ENCODE peak calls at places on chromosomes 11 and 22, in four cellular contexts. O, L, N and G are unnamed samples.

GRCh38 chr11:3949132-3949531 is 93.7 kb downstream of the STIM1 start:
- DNase-seq in N (peak), L (no peak), O (no peak), G (peak)

GRCh38 chr11:103488021-103488420 is 378.8 kb downstream of the DYNC2H1 start:
- DNase-seq in N (no peak), L (no peak), O (no peak), G (no peak)

GRCh38 chr11:17735823-17736772 is 1.5 kb downstream of the KCNC1 start:
- DNase-seq in O (no peak), L (no peak), N (peak), G (no peak)

GRCh38 chr11:20154381-20154780 is 5.9 kb downstream of the DBX1 start:
- DNase-seq in L (no peak), O (no peak), N (no peak), G (no peak)

GRCh38 chr11:74849525-74850391 is 99.1 kb downstream of the XRRA1 start:
- DNase-seq in O (no peak), L (peak), N (no peak), G (no peak)

GRCh38 chr11:46391578-46392420 is at the start of gene CHRM4:
- DNase-seq in O (no peak), L (peak), N (no peak), G (no peak)

GRCh38 chr11:13834463-13834862 is 128.1 kb upstream of the SPON1 start:
- DNase-seq in L (no peak), N (no peak), O (no peak), G (no peak)

GRCh38 chr22:41226728-41227655 is 13.7 kb downstream of the CHADL start:
- DNase-seq in O (no peak), L (no peak), N (no peak), G (no peak)

GRCh38 chr11:99973993-99974392 is 713.1 kb upstream of the ARHGAP42 start:
- DNase-seq in N (no peak), L (no peak), O (no peak), G (no peak)

GRCh38 chr11:35484435-35484834 is 41.0 kb downstream of the PAMR1 start:
- DNase-seq in N (no peak), O (no peak), L (peak), G (no peak)

GRCh38 chr11:20131744-20132666 is 28.3 kb downstream of the DBX1 start:
- DNase-seq in L (peak), O (peak), N (no peak), G (peak)

GRCh38 chr11:78560826-78561484 is 13.7 kb downstream of the NARS2 start:
- DNase-seq in L (peak), O (no peak), N (no peak), G (no peak)

GRCh38 chr11:103395612-103396011 is 286.4 kb downstream of the DYNC2H1 start:
- DNase-seq in N (no peak), L (peak), O (no peak), G (no peak)

GRCh38 chr11:130478881-130479280 is 30.4 kb downstream of the ADAMTS15 start:
- DNase-seq in N (no peak), L (peak), O (no peak), G (no peak)

GRCh38 chr22:37896181-37896592 is 9.9 kb upstream of the MICALL1 start:
- DNase-seq in N (peak), O (no peak), L (peak), G (no peak)

GRCh38 chr11:12410006-12410728 is 32.8 kb downstream of the PARVA start:
- DNase-seq in L (peak), O (peak), N (no peak), G (no peak)

DNA sequence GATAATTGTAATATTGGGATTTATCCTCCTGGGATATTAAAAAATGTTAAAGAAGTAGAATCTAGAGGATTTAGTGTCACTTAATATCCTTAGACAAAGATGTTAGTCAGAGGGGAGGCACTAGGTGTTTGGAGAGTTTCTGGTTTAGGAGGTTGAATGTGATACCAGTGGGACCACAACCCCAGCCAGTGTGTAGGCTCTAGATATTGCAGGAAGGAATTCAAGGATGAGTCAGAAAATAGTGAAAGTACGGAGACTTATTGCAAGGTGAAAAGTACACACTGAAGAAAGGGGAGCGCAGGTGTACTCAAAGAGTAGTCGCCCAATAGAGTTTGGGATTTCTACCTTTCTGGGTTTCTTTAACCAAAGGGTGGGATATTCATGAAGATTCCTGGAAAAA is 5.7 kb upstream of the TMEM41B start:
- DNase-seq in O (no peak), L (no peak), N (no peak), G (no peak)
- H3K27ac ChIP-seq in O (no peak), L (peak), N (no peak), G (no peak)

GRCh38 chr11:133081730-133082452 is 450.4 kb downstream of the OPCML start:
- DNase-seq in N (no peak), O (no peak), L (no peak), G (no peak)
- H3K4me3 ChIP-seq in N (no peak), O (no peak), L (no peak), G (no peak)

GRCh38 chr11:72834905-72835304 is 20.7 kb downstream of the ATG16L2 start:
- DNase-seq in O (no peak), N (no peak), L (no peak), G (no peak)

GRCh38 chr11:72832301-72833082 is 18.3 kb downstream of the ATG16L2 start:
- DNase-seq in L (no peak), O (no peak), N (no peak), G (no peak)

GRCh38 chr11:72833083-72833733 is 19.0 kb downstream of the ATG16L2 start:
- DNase-seq in N (no peak), O (no peak), L (no peak), G (no peak)

GRCh38 chr11:72836111-72836510 is 21.9 kb downstream of the ATG16L2 start:
- DNase-seq in N (no peak), O (no peak), L (no peak), G (no peak)

DNA sequence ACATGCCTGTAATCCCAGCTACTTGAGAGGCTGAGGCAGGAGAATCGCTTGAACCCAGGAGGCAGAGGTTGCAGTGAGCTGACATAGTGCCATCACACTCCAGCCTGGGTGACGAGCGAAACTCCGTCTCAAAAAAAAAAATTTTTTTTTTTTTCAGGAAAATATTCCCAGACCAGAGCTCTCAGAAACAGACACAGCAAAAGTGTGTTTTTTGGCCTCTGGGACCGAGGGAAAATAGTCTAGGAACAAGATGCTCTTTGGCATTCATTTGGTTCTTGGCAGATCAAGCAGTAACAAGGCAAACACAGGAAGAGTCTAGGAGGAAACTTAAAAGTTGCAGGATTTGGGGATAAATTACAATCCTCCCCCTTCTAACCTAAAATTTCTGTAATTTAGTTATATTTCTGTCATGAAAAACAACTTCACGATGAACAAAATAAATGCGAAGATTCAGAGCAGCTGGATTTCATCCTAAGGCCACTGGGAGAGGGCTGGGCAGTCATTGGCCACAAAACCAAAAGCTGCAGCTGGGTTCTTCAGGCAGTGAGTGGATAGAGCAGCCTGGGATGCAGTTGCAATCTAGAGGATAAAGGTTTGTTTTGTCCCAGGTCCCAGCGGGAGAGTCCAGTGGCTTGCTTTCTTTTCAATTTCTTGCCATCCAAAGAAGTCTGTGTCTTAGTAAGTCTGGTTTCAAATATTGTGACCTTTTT is 19.7 kb downstream of the ATG16L2 start:
- DNase-seq in N (no peak), L (peak), O (no peak), G (no peak)
- H3K27ac ChIP-seq in N (no peak), L (no peak), O (peak), G (no peak)

GRCh38 chr22:26888887-26889286 is 231.5 kb downstream of the MIAT start:
- DNase-seq in O (no peak), L (no peak), N (no peak), G (no peak)

GRCh38 chr22:26889794-26890193 is 232.4 kb downstream of the MIAT start:
- DNase-seq in L (no peak), O (no peak), N (no peak), G (no peak)

GRCh38 chr22:26885441-26886261 is 228.3 kb downstream of the MIAT start:
- DNase-seq in L (no peak), N (no peak), O (no peak), G (no peak)

GRCh38 chr22:26887916-26888315 is 230.5 kb downstream of the MIAT start:
- DNase-seq in N (no peak), L (no peak), O (no peak), G (no peak)

DNA sequence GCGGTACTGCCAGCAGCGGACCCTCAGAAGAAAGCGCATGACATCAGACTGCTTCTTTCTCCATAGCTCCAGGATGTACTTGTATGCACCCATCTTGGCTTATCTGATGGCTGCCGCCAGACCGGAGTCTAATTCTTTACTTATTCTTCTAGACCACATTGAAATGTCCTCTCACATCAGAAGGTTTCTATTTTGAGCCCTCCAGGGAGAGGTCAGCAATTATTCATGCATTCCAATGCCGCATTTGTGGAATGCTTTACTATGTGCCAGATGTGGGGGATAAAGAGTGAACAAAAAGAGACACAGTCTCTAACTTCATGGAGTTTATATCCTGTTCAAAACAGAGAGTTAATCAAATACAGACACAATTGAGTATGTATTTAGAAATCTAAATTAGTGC is 230.1 kb downstream of the MIAT start:
- DNase-seq in N (no peak), O (no peak), L (peak), G (no peak)
- H3K4me3 ChIP-seq in N (no peak), O (no peak), L (no peak), G (no peak)

GRCh38 chr11:40027737-40028136 is 1431.7 kb downstream of the LRRC4C start:
- DNase-seq in L (no peak), O (no peak), N (no peak), G (no peak)

GRCh38 chr11:40037005-40037404 is 1422.4 kb downstream of the LRRC4C start:
- DNase-seq in O (no peak), N (no peak), L (peak), G (no peak)

GRCh38 chr11:40029406-40029805 is 1430.0 kb downstream of the LRRC4C start:
- DNase-seq in N (no peak), L (no peak), O (no peak), G (no peak)

GRCh38 chr11:40030867-40031266 is 1428.6 kb downstream of the LRRC4C start:
- DNase-seq in O (no peak), N (no peak), L (no peak), G (no peak)

GRCh38 chr11:40032331-40032730 is 1427.1 kb downstream of the LRRC4C start:
- DNase-seq in O (no peak), L (no peak), N (no peak), G (no peak)
- H3K27ac ChIP-seq in O (no peak), L (no peak), N (no peak), G (no peak)

DNA sequence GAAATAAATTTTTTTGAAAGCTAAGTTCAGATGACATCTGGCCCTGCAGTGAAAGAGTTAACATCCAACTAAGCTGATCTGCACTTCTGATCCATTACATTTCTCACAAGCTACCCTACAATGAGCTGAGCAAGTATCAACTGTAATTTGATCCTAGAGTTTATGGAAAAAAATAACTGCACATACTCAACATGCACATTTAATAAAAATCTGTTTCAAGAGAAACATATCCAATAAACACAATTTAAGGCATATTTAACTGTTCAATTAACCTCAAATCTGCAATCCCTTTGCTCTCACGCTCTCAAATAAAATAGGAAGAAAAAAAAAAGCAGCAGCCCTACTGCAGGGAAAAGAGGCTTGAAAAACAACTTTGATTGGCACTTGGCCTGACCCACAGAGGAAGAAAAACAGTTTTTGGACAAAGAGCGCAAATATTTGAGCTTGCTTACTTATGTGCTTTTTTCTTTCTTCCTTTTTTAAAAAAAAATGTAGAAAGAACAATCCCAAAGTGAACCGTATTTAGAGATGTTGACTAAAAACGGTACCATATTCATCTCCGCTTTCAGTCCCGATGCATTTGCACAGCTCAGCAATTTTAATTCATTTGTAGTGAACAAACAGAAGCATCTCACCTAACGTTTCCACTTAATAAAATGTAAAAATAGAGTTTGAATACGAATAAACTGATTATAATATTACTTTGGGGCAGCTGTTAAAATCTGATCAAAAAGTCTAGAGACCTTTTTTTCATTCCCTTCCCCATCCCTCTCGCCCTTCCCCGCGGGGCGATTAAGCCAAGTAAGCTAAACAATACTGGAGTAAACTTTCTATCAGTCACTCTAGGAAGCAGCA is 1.6 kb downstream of the SESN3 start:
- DNase-seq in O (no peak), L (peak), N (no peak), G (no peak)
- H3K4me3 ChIP-seq in O (peak), L (peak), N (peak), G (peak)

GRCh38 chr11:68479390-68479789 is 18.8 kb downstream of the PPP6R3 start:
- DNase-seq in N (no peak), O (no peak), L (no peak), G (no peak)

GRCh38 chr11:68481579-68482240 is 21.2 kb downstream of the PPP6R3 start:
- DNase-seq in N (no peak), O (no peak), L (no peak), G (no peak)

GRCh38 chr11:68480193-68480592 is 19.6 kb downstream of the PPP6R3 start:
- DNase-seq in L (no peak), N (no peak), O (no peak), G (no peak)

DNA sequence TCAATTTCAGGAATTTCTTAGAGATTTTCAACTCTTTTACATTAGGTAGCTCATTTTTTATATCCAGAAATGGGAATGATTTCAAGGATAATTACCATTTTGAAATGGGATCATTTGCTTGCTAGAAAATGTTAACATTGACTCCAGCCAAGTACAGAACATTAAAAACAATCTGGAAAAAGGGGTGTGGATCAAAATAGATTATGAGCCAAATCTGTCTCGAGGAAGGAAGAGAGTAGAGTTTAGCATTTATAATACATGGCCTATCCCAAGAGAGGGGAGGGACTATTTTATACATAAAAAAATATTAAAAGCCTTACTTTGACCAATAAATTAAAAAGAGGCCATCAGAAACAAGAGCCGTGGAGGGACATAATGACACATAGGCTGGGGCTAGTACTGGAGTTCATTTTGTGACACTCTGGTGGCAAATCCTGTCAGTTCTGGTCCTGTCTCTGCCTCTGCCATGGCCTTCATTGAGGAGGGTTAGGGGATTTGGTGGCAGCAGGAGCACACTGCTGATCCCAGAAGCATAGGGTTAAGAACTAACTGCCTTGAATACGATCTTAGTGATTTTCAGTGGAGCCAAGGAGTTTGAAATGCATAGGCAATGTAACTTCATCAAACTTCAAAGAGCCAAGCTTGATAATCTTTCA is 20.4 kb downstream of the PPP6R3 start:
- DNase-seq in L (no peak), O (no peak), N (no peak), G (no peak)
- H3K27ac ChIP-seq in L (peak), O (no peak), N (no peak), G (no peak)